ENCODE peak calls at places on chromosome 7, in ten cellular contexts. T is COR-L47; D is EH; F is kidney tubule cell; S is T-helper 2 cell; N is fibroblast of lung; P is effector CD4-positive, alpha-beta T cell; E is T47D; K is smooth muscle cell of the brain vasculature; R is adrenal gland. X is an unnamed sample.

GRCh38 chr7:27099839-27100225 is 2.7 kb downstream of the HOXA2 start:
- DNase-seq in T (no peak), D (no peak), F (peak; percentile 28), S (no peak), N (peak; percentile 36), P (no peak), E (no peak), K (no peak), R (no peak), X (no peak)

GRCh38 chr7:121081327-121081936 is 92.9 kb downstream of the CPED1 start:
- DNase-seq in T (peak; percentile 45), D (peak; percentile 77), F (peak; percentile 68), S (no peak), N (peak; percentile 62), P (no peak), E (no peak), K (peak; percentile 44), R (no peak), X (no peak)

GRCh38 chr7:92259610-92260247 is 14.0 kb downstream of the ANKIB1 start:
- DNase-seq in T (no peak), D (no peak), F (no peak), S (no peak), N (no peak), P (no peak), E (no peak), K (no peak), R (no peak), X (no peak)

GRCh38 chr7:26115628-26116027 is 36.4 kb upstream of the NFE2L3 start:
- DNase-seq in T (no peak), D (no peak), F (no peak), S (no peak), N (no peak), P (no peak), E (no peak), K (no peak), R (no peak), X (no peak)

GRCh38 chr7:136890379-136890778 is 21.9 kb downstream of the CHRM2 start:
- DNase-seq in T (no peak), D (peak; percentile 1), F (no peak), S (no peak), N (peak; percentile 68), P (no peak), E (no peak), K (no peak), R (no peak), X (no peak)

GRCh38 chr7:21902240-21902639 is 43.5 kb downstream of the CDCA7L start:
- DNase-seq in T (no peak), D (peak; percentile 80), F (peak; percentile 17), S (no peak), N (peak; percentile 50), P (no peak), E (no peak), K (no peak), R (no peak), X (no peak)

GRCh38 chr7:128073671-128074070 is 42.4 kb upstream of the LRRC4 start:
- DNase-seq in T (no peak), D (no peak), F (no peak), S (no peak), N (no peak), P (no peak), E (no peak), K (no peak), R (no peak), X (no peak)

GRCh38 chr7:100396421-100396982 is 23.2 kb downstream of the PILRA start:
- DNase-seq in T (no peak), D (no peak), F (no peak), S (peak; percentile 40), N (no peak), P (no peak), E (no peak), K (no peak), R (no peak), X (peak; percentile 22)

GRCh38 chr7:51366930-51367613 is 50.5 kb upstream of the COBL start:
- DNase-seq in T (peak; percentile 43), D (no peak), F (peak; percentile 76), S (no peak), N (peak; percentile 40), P (no peak), E (peak; percentile 89), K (no peak), R (peak; percentile 53), X (no peak)

GRCh38 chr7:116528008-116528789 is 3.4 kb downstream of the CAV1 start:
- DNase-seq in T (no peak), D (peak; percentile 98), F (peak; percentile 93), S (no peak), N (peak; percentile 97), P (no peak), E (no peak), K (peak; percentile 86), R (no peak), X (no peak)

X was measured in CD8-positive, alpha-beta memory T cell.